ENCODE peak calls at places on chromosomes 2 and 18, in eight cellular contexts. O, Q, G, S, V, U, R and D are unnamed samples.

GRCh38 chr2:202104286-202104870 is 31.3 kb downstream of the KIAA2012 start:
- DNase-seq in O (peak; percentile 54), Q (no peak), U (peak; percentile 24), V (peak; percentile 40), S (peak; percentile 30), R (peak; percentile 77), G (peak; percentile 66), D (no peak)

GRCh38 chr2:70393881-70394280 is 92.0 kb upstream of the FAM136A start:
- DNase-seq in V (no peak), S (no peak), U (no peak), O (no peak), G (no peak), Q (no peak), R (no peak), D (no peak)

GRCh38 chr18:35938158-35938557 is 34.3 kb upstream of the RMP24 start:
- DNase-seq in G (no peak), S (no peak), U (no peak), V (no peak), Q (no peak), O (peak; percentile 41), R (peak; percentile 26), D (no peak)

GRCh38 chr2:150916997-150917396 is 344.7 kb downstream of the RBM43 start:
- DNase-seq in Q (no peak), R (peak; percentile 15), U (no peak), S (no peak), G (no peak), V (peak; percentile 38), O (peak; percentile 37), D (no peak)

GRCh38 chr2:100321181-100321880 is 970 bp downstream of the LONRF2 start:
- DNase-seq in U (peak; percentile 38), V (peak; percentile 31), S (peak; percentile 65), Q (peak; percentile 22), R (peak; percentile 44), O (peak; percentile 21), G (peak; percentile 80), D (no peak)

GRCh38 chr18:944440-944839 is 39.8 kb downstream of the ADCYAP1 start:
- DNase-seq in G (no peak), O (peak; percentile 3), R (peak; percentile 60), Q (no peak), S (peak; percentile 26), V (peak; percentile 91), U (no peak), D (peak; percentile 51)

GRCh38 chr18:67260841-67261240 is 255.7 kb downstream of the DSEL start:
- DNase-seq in V (peak; percentile 59), U (no peak), Q (no peak), O (peak; percentile 29), R (peak; percentile 17), G (no peak), S (no peak), D (peak; percentile 44)

GRCh38 chr2:212124597-212124996 is 414.0 kb downstream of the ERBB4 start:
- DNase-seq in S (peak; percentile 24), O (peak; percentile 29), V (no peak), U (no peak), R (peak; percentile 2), G (peak; percentile 4), Q (no peak), D (no peak)

GRCh38 chr2:26011609-26011989 is 22.3 kb upstream of the RAB10 start:
- DNase-seq in S (peak; percentile 42), Q (no peak), R (no peak), V (no peak), O (no peak), G (no peak), U (no peak), D (no peak)

GRCh38 chr2:26458365-26459042 is 19.4 kb downstream of the OTOF start:
- DNase-seq in Q (no peak), V (no peak), G (no peak), O (no peak), S (no peak), R (no peak), U (no peak), D (no peak)

GRCh38 chr2:191688934-191689695 is 11.2 kb downstream of the NABP1 start:
- DNase-seq in G (no peak), O (peak; percentile 80), V (peak; percentile 80), R (peak; percentile 91), U (no peak), S (no peak), Q (no peak), D (peak; percentile 58)

GRCh38 chr2:16319425-16320245 is 346.0 kb downstream of the CYRIA start:
- DNase-seq in V (no peak), U (no peak), O (no peak), G (no peak), Q (no peak), S (no peak), R (no peak), D (no peak)

GRCh38 chr2:240615830-240616547 is 9.3 kb upstream of the GPR35 start:
- DNase-seq in U (peak; percentile 8), O (no peak), S (peak; percentile 3), Q (no peak), G (no peak), R (no peak), V (no peak), D (no peak)

GRCh38 chr18:63162271-63163014 is 157.1 kb downstream of the BCL2 start:
- DNase-seq in U (no peak), R (peak; percentile 58), G (no peak), S (no peak), V (no peak), Q (no peak), O (peak; percentile 27), D (no peak)

GRCh38 chr2:74503506-74504475 is 3.7 kb downstream of the PCGF1 start:
- DNase-seq in R (no peak), U (no peak), V (no peak), Q (no peak), O (no peak), G (no peak), S (no peak), D (no peak)

GRCh38 chr18:61898576-61899205 is 5.9 kb upstream of the RNF152 start:
- DNase-seq in S (no peak), U (no peak), G (no peak), Q (no peak), V (no peak), O (no peak), R (no peak), D (no peak)

GRCh38 chr2:145360129-145360780 is 840.3 kb upstream of the ZEB2 start:
- DNase-seq in Q (no peak), O (no peak), V (no peak), U (no peak), S (no peak), R (no peak), G (no peak), D (no peak)

GRCh38 chr2:26630669-26631360 is 10.4 kb downstream of the CIB4 start:
- DNase-seq in S (peak; percentile 68), Q (no peak), U (no peak), G (no peak), R (peak; percentile 47), O (peak; percentile 27), V (peak; percentile 28), D (no peak)

GRCh38 chr2:122114421-122114820 is 359.0 kb downstream of the TSN start:
- DNase-seq in Q (no peak), S (no peak), G (no peak), R (no peak), O (no peak), V (no peak), U (no peak), D (no peak)

GRCh38 chr18:48826271-48826670 is 124.5 kb downstream of the SMAD7 start:
- DNase-seq in G (no peak), S (peak; percentile 14), O (no peak), U (peak; percentile 14), V (no peak), Q (peak; percentile 14), R (no peak), D (no peak)

GRCh38 chr18:10101293-10101701 is 187.5 kb downstream of the VAPA start:
- DNase-seq in U (no peak), G (peak; percentile 11), Q (no peak), S (no peak), V (peak; percentile 46), O (no peak), R (peak; percentile 66), D (no peak)

GRCh38 chr2:72494392-72494791 is 331.4 kb downstream of the EXOC6B start:
- DNase-seq in R (no peak), V (peak; percentile 7), Q (no peak), G (no peak), O (peak; percentile 35), S (no peak), U (no peak), D (no peak)
- H3K4me3 ChIP-seq in R (no peak overlapping the region), V (no peak overlapping the region), Q (no peak overlapping the region), G (no peak overlapping the region), O (no peak overlapping the region), S (no peak overlapping the region), U (no peak overlapping the region), D (no peak overlapping the region)

GRCh38 chr2:10369269-10370255 is 66.9 kb downstream of the HPCAL1 start:
- DNase-seq in R (no peak), G (no peak), U (no peak), V (no peak), Q (no peak), O (no peak), S (peak; percentile 87), D (no peak)
- H3K4me3 ChIP-seq in R (no peak overlapping the region), G (no peak overlapping the region), U (no peak overlapping the region), V (no peak overlapping the region), Q (no peak overlapping the region), O (no peak overlapping the region), S (no peak overlapping the region), D (no peak overlapping the region)

DNA sequence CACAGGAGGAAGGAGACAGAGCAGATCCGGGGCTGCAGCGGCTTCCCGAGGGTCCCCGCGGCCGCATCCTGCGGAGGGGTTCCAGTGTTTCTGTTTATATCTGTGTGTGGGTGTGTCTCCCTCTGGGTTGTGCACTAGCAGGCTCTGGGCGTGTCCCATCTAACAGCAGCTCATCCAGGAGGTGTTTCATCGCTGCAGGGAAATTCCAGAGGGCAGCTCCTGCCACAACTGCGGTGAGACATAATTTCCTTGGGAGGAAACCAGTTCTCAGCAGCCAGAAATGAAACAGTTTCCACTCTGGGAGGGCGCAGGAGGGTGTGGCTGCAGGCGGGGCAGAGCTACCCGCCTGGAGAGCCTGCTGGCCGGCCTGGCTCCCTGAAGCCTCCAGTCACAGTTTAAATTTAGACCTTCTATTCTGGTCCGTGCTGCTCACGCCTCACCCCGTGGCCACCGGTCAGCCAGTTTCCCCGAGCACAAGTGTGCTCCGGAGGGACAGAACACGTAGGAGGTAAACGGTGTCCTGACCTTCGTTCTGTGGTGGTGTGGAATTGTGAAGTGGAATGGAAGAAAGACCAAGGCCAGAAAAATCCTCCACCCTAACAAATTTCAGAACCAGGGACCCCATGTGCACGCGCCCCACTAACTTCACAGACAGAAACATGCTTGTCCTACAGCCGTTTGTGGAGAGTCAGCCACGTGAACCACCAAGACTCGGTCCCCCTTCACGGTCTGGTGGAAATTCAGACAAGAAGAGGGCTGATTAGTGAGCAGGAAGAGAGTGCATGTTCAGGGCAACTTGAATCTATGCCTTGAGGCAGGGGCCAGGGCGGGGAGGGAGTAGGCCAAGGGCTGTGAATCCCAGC is 50.2 kb downstream of the TEX44 start:
- DNase-seq in G (no peak), S (peak; percentile 91), Q (peak; percentile 90), R (peak; percentile 99), U (peak; percentile 93), O (peak; percentile 94), V (peak; percentile 96), D (peak; percentile 72)
- H3K4me3 ChIP-seq in G (no peak overlapping the region), S (peak overlapping the region; percentile 6), Q (peak overlapping the region; percentile 38), R (peak overlapping the region; percentile 60), U (peak overlapping the region; percentile 9), O (no peak overlapping the region), V (no peak overlapping the region), D (no peak overlapping the region)

DNA sequence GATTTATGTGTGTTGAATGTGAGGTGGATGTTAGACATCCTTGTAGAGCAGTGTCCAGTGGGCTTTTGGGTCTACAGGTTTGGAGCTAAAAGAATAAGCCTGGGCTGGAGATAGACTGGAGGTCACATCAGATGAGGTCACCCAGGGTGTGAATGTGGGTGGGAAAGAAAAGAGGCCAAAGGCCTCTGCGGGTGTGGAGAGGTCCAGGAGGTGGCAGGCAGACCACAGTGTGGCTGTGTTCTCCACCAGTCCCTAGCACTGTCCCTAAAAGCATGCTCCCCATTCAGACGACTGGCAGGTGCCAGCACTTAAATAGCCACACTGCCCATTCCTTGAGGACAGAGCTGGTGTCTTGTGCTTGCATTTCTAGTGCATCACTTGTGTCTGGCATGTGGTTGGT is 4.1 kb downstream of the ATG4B start:
- DNase-seq in S (no peak), G (no peak), U (no peak), Q (no peak), R (no peak), V (no peak), O (no peak), D (no peak)
- H3K4me3 ChIP-seq in S (no peak overlapping the region), G (no peak overlapping the region), U (no peak overlapping the region), Q (no peak overlapping the region), R (no peak overlapping the region), V (no peak overlapping the region), O (no peak overlapping the region), D (no peak overlapping the region)